ENCODE peak calls at places on chromosomes 5 and 9, in five cellular contexts. T is AG09309, U is psoas muscle, S is brain microvascular endothelial cell, V is vagina. H is an unnamed sample.

GRCh38 chr5:173570321-173571090 is 45.9 kb downstream of the BOD1 start:
- DNase-seq in U (no peak), S (no peak), T (no peak), V (no peak), H (no peak)

GRCh38 chr5:61301820-61302563 is 30.1 kb upstream of the ZSWIM6 start:
- DNase-seq in U (peak), V (peak), S (peak), T (peak), H (no peak)

GRCh38 chr5:1516615-1517601 is 6.9 kb downstream of the LPCAT1 start:
- DNase-seq in T (peak), S (peak), U (peak), V (peak), H (no peak)

GRCh38 chr5:64923151-64923685 is 154.5 kb downstream of the CWC27 start:
- DNase-seq in S (peak), U (no peak), T (no peak), V (no peak), H (no peak)

GRCh38 chr5:103111458-103111857 is 8.5 kb downstream of the GIN1 start:
- DNase-seq in V (no peak), U (no peak), S (no peak), T (no peak), H (peak)

GRCh38 chr9:4344946-4345345 is 45.1 kb upstream of the GLIS3 start:
- DNase-seq in U (no peak), T (no peak), V (no peak), S (no peak), H (no peak)

GRCh38 chr9:112194969-112195431 is 19.9 kb upstream of the SUSD1 start:
- DNase-seq in U (no peak), V (no peak), T (no peak), S (no peak), H (no peak)

GRCh38 chr5:141677415-141677814 is 4.6 kb downstream of the ARAP3 start:
- DNase-seq in S (no peak), U (no peak), T (no peak), V (no peak), H (peak)

GRCh38 chr5:97089149-97089801 is 53.1 kb downstream of the LIX1 start:
- DNase-seq in U (no peak), V (no peak), S (no peak), T (no peak), H (no peak)

GRCh38 chr9:138053996-138054752 is 176.6 kb downstream of the CACNA1B start:
- DNase-seq in V (no peak), T (no peak), U (no peak), S (no peak), H (peak)

GRCh38 chr9:93671030-93671358 is 94.6 kb downstream of the PHF2 start:
- DNase-seq in U (no peak), T (no peak), V (peak), S (no peak), H (no peak)

GRCh38 chr5:175444905-175445456 is 999 bp upstream of the DRD1 start:
- DNase-seq in S (no peak), U (no peak), T (no peak), V (no peak), H (no peak)
- H3K4me3 ChIP-seq in S (no peak), U (peak), T (peak), V (peak), H (no peak)

DNA sequence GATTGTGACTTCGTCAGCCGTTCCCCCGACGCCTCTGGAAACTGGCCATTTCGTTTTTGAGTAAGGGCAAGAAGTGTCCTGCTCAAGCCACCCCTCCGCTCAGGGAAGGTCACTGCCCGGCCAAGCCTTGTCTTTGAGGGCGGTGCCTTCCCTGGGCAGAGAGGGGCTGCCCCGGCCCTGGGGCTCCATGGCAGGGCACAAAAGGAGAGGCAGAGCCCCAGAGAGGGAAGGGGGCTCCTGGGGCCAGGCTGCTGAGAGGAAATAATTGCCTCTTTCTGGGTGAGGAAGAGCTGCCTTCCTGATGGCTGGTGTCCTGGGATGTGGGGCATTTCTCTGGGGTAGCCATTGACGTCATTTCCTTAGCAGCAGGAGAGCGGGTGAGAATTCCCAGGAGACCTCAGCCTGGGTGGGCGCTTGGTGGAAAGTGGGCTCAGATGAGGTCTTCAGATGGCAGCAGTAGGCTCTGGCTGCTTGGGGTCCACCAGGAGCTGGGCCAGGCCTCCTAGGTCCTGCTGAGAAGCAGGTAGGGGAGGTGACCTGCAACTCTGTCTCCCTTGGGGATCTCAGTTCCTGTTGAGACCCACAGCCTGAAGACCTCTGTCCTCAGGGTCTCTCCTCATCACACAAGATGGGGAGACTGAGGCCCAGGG is 31.6 kb downstream of the FAM163B start:
- DNase-seq in T (no peak), U (no peak), V (no peak), S (no peak), H (no peak)
- H3K4me3 ChIP-seq in T (no peak), U (no peak), V (no peak), S (no peak), H (no peak)

DNA sequence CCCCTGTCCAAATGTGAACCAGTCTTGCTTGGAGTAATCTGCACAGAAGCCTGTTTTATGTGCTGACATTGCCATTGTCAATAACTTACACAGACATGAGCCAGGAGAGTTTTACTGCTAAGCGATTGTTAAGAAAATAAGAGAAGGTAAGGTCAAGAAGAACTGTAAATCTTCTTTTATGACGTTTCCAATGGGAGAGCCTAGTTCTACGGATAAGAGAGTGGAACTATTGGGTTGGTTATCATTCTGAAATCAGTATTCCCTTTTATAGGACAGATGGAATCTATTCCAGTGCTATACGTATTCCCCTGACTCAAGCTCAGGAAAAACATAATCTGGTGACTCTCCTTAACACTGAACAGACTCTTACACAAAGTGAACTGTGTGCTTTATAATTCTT is 137.9 kb upstream of the OTULINL start:
- DNase-seq in S (no peak), V (no peak), U (no peak), T (no peak), H (no peak)
- H3K4me3 ChIP-seq in S (peak), V (no peak), U (no peak), T (no peak), H (no peak)

GRCh38 chr5:150505041-150505511 is 2.9 kb upstream of the NDST1 start:
- DNase-seq in V (no peak), U (peak), T (no peak), S (no peak), H (no peak)
- H3K4me3 ChIP-seq in V (no peak), U (no peak), T (no peak), S (no peak), H (no peak)

DNA sequence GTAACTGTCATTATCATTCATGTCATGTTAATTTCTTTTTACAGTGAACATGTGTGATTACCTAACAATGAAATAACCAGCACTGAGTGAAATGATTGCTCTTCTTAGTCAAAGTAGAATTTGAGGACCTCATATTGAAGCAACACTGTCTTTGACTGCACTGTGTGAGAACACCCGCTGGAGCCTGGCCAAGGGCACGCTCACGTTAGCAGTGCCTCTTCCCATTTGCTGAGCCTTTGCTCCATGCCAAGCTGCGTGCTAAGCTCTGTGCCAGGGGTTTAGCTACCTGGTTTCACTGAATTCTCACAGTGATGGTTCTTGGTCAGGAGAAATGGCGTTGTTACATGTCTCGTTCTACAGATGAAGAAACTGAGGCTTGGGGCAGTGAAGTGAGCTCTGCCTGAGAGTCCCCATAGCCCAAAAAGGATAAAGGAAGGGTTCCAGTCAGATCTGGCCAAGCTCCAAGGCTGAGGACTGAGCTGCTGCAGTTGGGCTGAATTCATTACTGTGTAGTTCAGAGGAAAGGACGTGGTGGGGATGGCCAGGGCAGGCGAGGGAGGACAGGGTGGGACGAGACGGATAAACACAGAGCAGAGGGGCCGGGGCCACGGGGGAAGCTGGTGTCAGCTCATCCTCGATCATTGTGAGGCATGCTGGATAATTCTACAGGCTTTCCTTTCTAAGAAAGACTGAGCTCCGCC is 16.6 kb downstream of the HMCN2 start:
- DNase-seq in T (no peak), V (no peak), U (peak), S (no peak), H (no peak)
- H3K4me3 ChIP-seq in T (no peak), V (peak), U (peak), S (no peak), H (no peak)

GRCh38 chr5:121596882-121597281 is 254.8 kb upstream of the FTMT start:
- DNase-seq in S (no peak), T (no peak), U (no peak), V (no peak), H (no peak)
- H3K4me3 ChIP-seq in S (no peak), T (no peak), U (no peak), V (no peak), H (no peak)

GRCh38 chr9:117704024-117704575 is at the start of gene TLR4:
- DNase-seq in U (peak), S (peak), V (no peak), T (no peak), H (no peak)

GRCh38 chr9:117705386-117705785 is 1.2 kb downstream of the TLR4 start:
- DNase-seq in T (no peak), V (no peak), U (no peak), S (no peak), H (no peak)

GRCh38 chr9:117707561-117707960 is 3.4 kb downstream of the TLR4 start:
- DNase-seq in S (no peak), V (no peak), T (no peak), U (no peak), H (no peak)

GRCh38 chr9:117704597-117704996 is 394 bp downstream of the TLR4 start:
- DNase-seq in T (no peak), S (no peak), V (no peak), U (no peak), H (no peak)

GRCh38 chr9:117706421-117707150 is 2.4 kb downstream of the TLR4 start:
- DNase-seq in U (no peak), V (no peak), T (no peak), S (no peak), H (no peak)
- H3K4me3 ChIP-seq in U (peak), V (peak), T (no peak), S (peak), H (no peak)

DNA sequence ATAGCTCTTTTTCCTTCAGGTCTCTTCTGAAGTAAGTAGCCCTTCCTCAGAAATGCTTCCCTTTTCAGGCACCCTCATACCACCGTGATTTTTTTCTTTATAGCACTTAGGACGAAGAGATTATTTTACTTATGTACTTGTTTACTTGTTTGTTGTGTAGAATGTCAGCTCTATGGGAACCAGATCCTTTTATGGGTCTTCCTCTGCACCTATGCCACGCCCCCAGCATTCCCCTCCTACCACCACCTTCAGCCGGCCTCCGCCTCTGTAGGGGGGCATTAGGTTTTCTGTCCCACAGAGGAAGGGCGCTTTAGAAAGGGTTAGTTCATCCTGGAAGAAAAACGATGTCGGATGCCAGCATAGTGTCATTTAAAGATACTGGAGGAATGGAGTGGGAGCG is 1.8 kb downstream of the CDKN2B-AS1 start:
- DNase-seq in U (no peak), T (no peak), V (no peak), S (no peak), H (no peak)
- H3K4me3 ChIP-seq in U (no peak), T (no peak), V (no peak), S (peak), H (no peak)

GRCh38 chr9:86974421-86974820 is 27.1 kb upstream of the GAS1 start:
- DNase-seq in U (no peak), V (no peak), T (no peak), S (no peak), H (no peak)

GRCh38 chr9:86978413-86978812 is 31.1 kb upstream of the GAS1 start:
- DNase-seq in S (peak), T (no peak), V (no peak), U (no peak), H (no peak)

GRCh38 chr9:86977205-86977835 is 30.0 kb upstream of the GAS1 start:
- DNase-seq in V (no peak), T (peak), S (peak), U (no peak), H (no peak)

GRCh38 chr9:86975571-86975970 is 28.3 kb upstream of the GAS1 start:
- DNase-seq in T (no peak), U (no peak), V (no peak), S (no peak), H (no peak)

DNA sequence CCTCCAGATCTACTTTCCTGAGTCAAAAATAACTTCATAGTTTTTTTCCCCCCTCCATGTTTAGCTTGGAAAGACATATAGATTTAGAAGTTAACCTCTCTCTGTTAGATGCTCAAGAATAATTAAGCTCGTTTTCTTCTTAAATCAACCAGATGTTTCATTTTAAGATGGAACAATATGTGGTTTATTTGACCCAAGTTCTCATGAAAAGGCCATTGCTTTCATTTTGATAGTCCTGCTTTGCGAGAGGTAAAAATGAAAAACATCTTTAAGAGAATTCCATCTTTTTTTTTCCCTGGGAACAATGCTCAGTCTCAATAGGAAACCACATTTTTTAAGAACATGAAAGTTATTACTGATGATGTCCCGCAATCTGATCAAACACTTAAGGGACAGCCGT is 27.8 kb upstream of the GAS1 start:
- DNase-seq in U (no peak), S (no peak), V (no peak), T (peak), H (no peak)
- H3K4me3 ChIP-seq in U (no peak), S (no peak), V (no peak), T (no peak), H (no peak)

GRCh38 chr9:19461135-19461534 is 52.3 kb downstream of the ACER2 start:
- DNase-seq in S (no peak), V (no peak), T (no peak), U (no peak), H (no peak)

GRCh38 chr9:19460258-19460657 is 51.4 kb downstream of the ACER2 start:
- DNase-seq in S (no peak), T (no peak), V (no peak), U (no peak), H (no peak)

GRCh38 chr9:19456996-19457693 is 48.3 kb downstream of the ACER2 start:
- DNase-seq in T (peak), U (peak), V (no peak), S (peak), H (peak)

DNA sequence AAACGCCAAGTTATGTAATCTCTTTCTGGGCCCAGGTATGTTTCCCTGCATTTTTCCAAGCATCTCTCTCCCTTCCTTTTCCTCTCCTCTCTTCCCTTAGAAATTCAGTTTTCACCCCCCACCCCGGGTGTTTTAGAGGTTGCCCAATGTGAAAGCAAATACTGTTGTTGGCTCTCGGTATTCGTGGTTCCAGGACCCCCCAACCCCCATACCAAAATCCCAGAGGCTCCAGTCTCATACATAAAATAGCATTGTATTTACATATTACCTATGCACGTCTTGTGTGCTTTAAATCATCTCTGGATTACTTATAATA is 48.8 kb downstream of the ACER2 start:
- DNase-seq in S (no peak), U (no peak), T (no peak), V (no peak), H (no peak)
- H3K4me3 ChIP-seq in S (peak), U (peak), T (peak), V (no peak), H (no peak)

H was measured in Jurkat, Clone E6-1.